ENCODE peak calls at places on chromosomes 3 and 15, in six cellular contexts. One of them, this sample, is unnamed.

GRCh38 chr3:139982404-139982803 is 47.4 kb downstream of the CLSTN2 start:
- DNase-seq in GM12892: no peak
- DNase-seq in GM12878: no peak
- DNase-seq in H1: no peak
- DNase-seq in HepG2: no peak
- DNase-seq in K562: no peak
- DNase-seq in this sample: no peak

GRCh38 chr3:64399205-64399800 is 174.0 kb upstream of the PRICKLE2 start:
- DNase-seq in GM12892: no peak
- DNase-seq in GM12878: no peak
- DNase-seq in H1: no peak
- DNase-seq in HepG2: peak
- DNase-seq in K562: peak
- DNase-seq in this sample: peak

GRCh38 chr3:106811376-106811775 is 565.9 kb upstream of the CCDC54 start:
- DNase-seq in GM12892: no peak
- DNase-seq in GM12878: no peak
- DNase-seq in H1: no peak
- DNase-seq in HepG2: no peak
- DNase-seq in K562: no peak
- DNase-seq in this sample: no peak

GRCh38 chr3:113234688-113235260 is 23.4 kb downstream of the BOC start:
- DNase-seq in GM12892: no peak
- DNase-seq in GM12878: no peak
- DNase-seq in H1: no peak
- DNase-seq in HepG2: no peak
- DNase-seq in K562: no peak
- DNase-seq in this sample: no peak

GRCh38 chr3:105970283-105970682 is 101.5 kb upstream of the CBLB start:
- DNase-seq in GM12892: no peak
- DNase-seq in GM12878: no peak
- DNase-seq in H1: no peak
- DNase-seq in HepG2: no peak
- DNase-seq in K562: no peak
- DNase-seq in this sample: no peak

GRCh38 chr3:171121801-171122200 is 95.3 kb upstream of the SLC2A2 start:
- DNase-seq in GM12892: no peak
- DNase-seq in GM12878: no peak
- DNase-seq in H1: no peak
- DNase-seq in HepG2: no peak
- DNase-seq in K562: no peak
- DNase-seq in this sample: no peak

GRCh38 chr3:114406286-114406685 is 112.5 kb downstream of the TIGIT start:
- DNase-seq in GM12892: no peak
- DNase-seq in GM12878: no peak
- DNase-seq in H1: no peak
- DNase-seq in HepG2: no peak
- DNase-seq in K562: no peak
- DNase-seq in this sample: no peak

GRCh38 chr3:127543441-127543840 is 47.1 kb downstream of the TPRA1 start:
- DNase-seq in GM12892: no peak
- DNase-seq in GM12878: no peak
- DNase-seq in H1: no peak
- DNase-seq in HepG2: no peak
- DNase-seq in K562: no peak
- DNase-seq in this sample: no peak

GRCh38 chr15:67880651-67881182 is 40.9 kb upstream of the RNU6-1 start:
- DNase-seq in GM12892: no peak
- DNase-seq in GM12878: no peak
- DNase-seq in H1: no peak
- DNase-seq in HepG2: peak
- DNase-seq in K562: no peak
- DNase-seq in this sample: no peak

GRCh38 chr15:75058127-75058905 is 34.9 kb downstream of the PPCDC start:
- DNase-seq in GM12892: no peak
- DNase-seq in GM12878: no peak
- DNase-seq in H1: no peak
- DNase-seq in HepG2: peak
- DNase-seq in K562: no peak
- DNase-seq in this sample: no peak

GRCh38 chr3:46561951-46562350 is 4.2 kb downstream of the LRRC2 start:
- DNase-seq in GM12892: no peak
- DNase-seq in GM12878: no peak
- DNase-seq in H1: no peak
- DNase-seq in HepG2: no peak
- DNase-seq in K562: no peak
- DNase-seq in this sample: no peak

GRCh38 chr3:138081371-138082084 is 33.9 kb downstream of the DZIP1L start:
- DNase-seq in GM12892: no peak
- DNase-seq in GM12878: no peak
- DNase-seq in H1: no peak
- DNase-seq in HepG2: no peak
- DNase-seq in K562: no peak
- DNase-seq in this sample: no peak

GRCh38 chr15:74514039-74514438 is 27.0 kb upstream of the ARID3B start:
- DNase-seq in GM12892: no peak
- DNase-seq in GM12878: no peak
- DNase-seq in H1: no peak
- DNase-seq in HepG2: no peak
- DNase-seq in K562: no peak
- DNase-seq in this sample: no peak

GRCh38 chr15:75171408-75171807 is 30.3 kb upstream of the C15orf39 start:
- DNase-seq in GM12892: no peak
- DNase-seq in GM12878: peak
- DNase-seq in H1: no peak
- DNase-seq in HepG2: peak
- DNase-seq in K562: no peak
- DNase-seq in this sample: no peak

GRCh38 chr3:51937014-51937413 is 4.7 kb downstream of the RRP9 start:
- DNase-seq in GM12892: no peak
- DNase-seq in GM12878: no peak
- DNase-seq in H1: no peak
- DNase-seq in HepG2: no peak
- DNase-seq in K562: peak
- DNase-seq in this sample: no peak

GRCh38 chr3:54123538-54124196 is 1.3 kb downstream of the CACNA2D3 start:
- DNase-seq in GM12892: no peak
- DNase-seq in GM12878: no peak
- DNase-seq in H1: no peak
- DNase-seq in HepG2: no peak
- DNase-seq in K562: no peak
- DNase-seq in this sample: no peak

GRCh38 chr15:53260647-53261046 is 470.5 kb upstream of the ONECUT1 start:
- DNase-seq in GM12892: no peak
- DNase-seq in GM12878: no peak
- DNase-seq in H1: no peak
- DNase-seq in HepG2: no peak
- DNase-seq in K562: no peak
- DNase-seq in this sample: no peak

GRCh38 chr15:84992157-84992940 is 10.7 kb downstream of the PDE8A start:
- DNase-seq in GM12892: no peak
- DNase-seq in GM12878: no peak
- DNase-seq in H1: no peak
- DNase-seq in HepG2: peak
- DNase-seq in K562: no peak
- DNase-seq in this sample: no peak

GRCh38 chr15:61410656-61411055 is 181.6 kb upstream of the RORA start:
- DNase-seq in GM12892: no peak
- DNase-seq in GM12878: no peak
- DNase-seq in H1: no peak
- DNase-seq in HepG2: no peak
- DNase-seq in K562: no peak
- DNase-seq in this sample: no peak

GRCh38 chr3:45105855-45106655 is 40.1 kb downstream of the CDCP1 start:
- DNase-seq in GM12892: no peak
- DNase-seq in GM12878: no peak
- DNase-seq in H1: no peak
- DNase-seq in HepG2: no peak
- DNase-seq in K562: peak
- DNase-seq in this sample: no peak

GRCh38 chr15:99511865-99512632 is 53.7 kb upstream of the MEF2A start:
- DNase-seq in GM12892: no peak
- DNase-seq in GM12878: peak
- DNase-seq in H1: no peak
- DNase-seq in HepG2: no peak
- DNase-seq in K562: no peak
- DNase-seq in this sample: no peak

GRCh38 chr15:98906712-98907083 is 100.9 kb downstream of the PGPEP1L start:
- DNase-seq in GM12892: no peak
- DNase-seq in GM12878: no peak
- DNase-seq in H1: no peak
- DNase-seq in HepG2: no peak
- DNase-seq in K562: no peak
- DNase-seq in this sample: no peak

GRCh38 chr3:160278210-160278609 is 53.0 kb downstream of the C3orf80 start:
- DNase-seq in GM12892: no peak
- DNase-seq in GM12878: no peak
- DNase-seq in H1: no peak
- DNase-seq in HepG2: no peak
- DNase-seq in K562: no peak
- DNase-seq in this sample: no peak

GRCh38 chr3:100297784-100298183 is 36.8 kb upstream of the NIT2 start:
- DNase-seq in GM12892: no peak
- DNase-seq in GM12878: no peak
- DNase-seq in H1: no peak
- DNase-seq in HepG2: no peak
- DNase-seq in K562: no peak
- DNase-seq in this sample: no peak

GRCh38 chr3:98806583-98806982 is 43.4 kb downstream of the ST3GAL6 start:
- DNase-seq in GM12892: no peak
- DNase-seq in GM12878: no peak
- DNase-seq in H1: no peak
- DNase-seq in HepG2: no peak
- DNase-seq in K562: no peak
- DNase-seq in this sample: no peak

GRCh38 chr3:188937389-188937788 is 234.4 kb upstream of the TPRG1 start:
- DNase-seq in GM12892: no peak
- DNase-seq in GM12878: no peak
- DNase-seq in H1: no peak
- DNase-seq in HepG2: no peak
- DNase-seq in K562: no peak
- DNase-seq in this sample: no peak

GRCh38 chr3:134885877-134886621 is 91.0 kb downstream of the EPHB1 start:
- DNase-seq in GM12892: peak
- DNase-seq in GM12878: peak
- DNase-seq in H1: peak
- DNase-seq in HepG2: no peak
- DNase-seq in K562: no peak
- DNase-seq in this sample: peak

GRCh38 chr3:11568503-11569155 is 75.1 kb downstream of the VGLL4 start:
- DNase-seq in GM12892: no peak
- DNase-seq in GM12878: no peak
- DNase-seq in H1: no peak
- DNase-seq in HepG2: no peak
- DNase-seq in K562: no peak
- DNase-seq in this sample: no peak

GRCh38 chr3:55721716-55722484 is 234.8 kb upstream of the WNT5A start:
- DNase-seq in GM12892: no peak
- DNase-seq in GM12878: no peak
- DNase-seq in H1: no peak
- DNase-seq in HepG2: no peak
- DNase-seq in K562: peak
- DNase-seq in this sample: no peak

GRCh38 chr3:98985406-98985805 is 83.9 kb upstream of the DCBLD2 start:
- DNase-seq in GM12892: no peak
- DNase-seq in GM12878: no peak
- DNase-seq in H1: no peak
- DNase-seq in HepG2: no peak
- DNase-seq in K562: no peak
- DNase-seq in this sample: no peak

GRCh38 chr3:160755776-160756304 is at the start of gene PPM1L:
- DNase-seq in GM12892: peak
- DNase-seq in GM12878: no peak
- DNase-seq in H1: no peak
- DNase-seq in HepG2: no peak
- DNase-seq in K562: peak
- DNase-seq in this sample: peak

GRCh38 chr3:74271541-74271940 is 342.9 kb downstream of the CNTN3 start:
- DNase-seq in GM12892: no peak
- DNase-seq in GM12878: no peak
- DNase-seq in H1: no peak
- DNase-seq in HepG2: no peak
- DNase-seq in K562: no peak
- DNase-seq in this sample: no peak
- TF ChIP-seq TAF1 in GM12892: no peak
- TF ChIP-seq TAF1 in GM12878: no peak
- TF ChIP-seq TAF1 in H1: no peak
- TF ChIP-seq TAF1 in HepG2: no peak
- TF ChIP-seq TAF1 in K562: no peak
- TF ChIP-seq TAF1 in this sample: no peak

DNA sequence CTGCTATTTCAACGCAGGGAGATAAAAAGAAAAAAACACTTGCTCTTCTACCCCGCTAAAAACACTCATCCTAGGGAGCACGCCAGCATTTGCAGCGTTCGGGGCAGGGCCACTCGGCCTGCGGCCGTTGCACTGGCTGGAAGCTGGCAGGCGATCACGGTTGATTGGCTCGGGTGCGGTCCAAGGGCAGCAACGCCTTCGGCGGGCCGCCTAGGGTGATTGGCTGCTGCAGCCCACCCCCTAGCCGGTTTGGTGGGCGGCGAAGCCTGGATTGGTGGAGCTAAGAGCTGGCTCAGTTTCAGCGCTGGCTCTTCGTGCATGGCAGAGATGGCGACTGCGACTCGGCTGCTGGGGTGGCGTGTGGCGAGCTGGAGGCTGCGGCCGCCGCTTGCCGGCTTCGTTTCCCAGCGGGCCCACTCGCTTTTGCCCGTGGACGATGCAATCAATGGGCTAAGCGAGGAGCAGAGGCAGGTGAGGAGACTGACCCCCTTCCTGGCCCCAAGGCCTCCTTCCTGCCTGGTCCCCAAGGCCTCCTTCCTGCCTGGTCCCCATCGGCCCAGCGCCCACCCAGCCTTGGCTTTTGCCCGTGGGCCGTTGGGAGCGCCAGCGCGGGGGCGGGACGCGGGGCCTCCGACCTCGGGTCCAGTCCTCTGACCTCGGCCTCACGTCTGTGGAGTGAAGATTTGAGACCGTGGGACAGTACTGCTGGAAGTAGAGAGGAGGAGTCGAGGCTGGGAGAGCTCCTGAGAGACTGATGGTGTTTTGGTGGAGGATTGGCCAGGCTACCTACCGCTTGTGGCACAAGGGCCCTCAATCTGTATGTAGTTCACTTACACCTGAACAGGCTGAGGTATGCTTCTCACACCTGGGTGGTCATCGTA is at the start of gene IVD:
- DNase-seq in GM12892: peak
- DNase-seq in GM12878: peak
- DNase-seq in H1: peak
- DNase-seq in HepG2: peak
- DNase-seq in K562: no peak
- DNase-seq in this sample: peak
- TF ChIP-seq POLR2A in GM12892: peak
- TF ChIP-seq POLR2A in GM12878: peak
- TF ChIP-seq POLR2A in H1: peak
- TF ChIP-seq POLR2A in HepG2: peak
- TF ChIP-seq POLR2A in K562: no peak
- TF ChIP-seq POLR2A in this sample: peak

GRCh38 chr15:76401285-76401684 is 64.7 kb downstream of the ISL2 start:
- DNase-seq in GM12892: no peak
- DNase-seq in GM12878: no peak
- DNase-seq in H1: no peak
- DNase-seq in HepG2: no peak
- DNase-seq in K562: no peak
- DNase-seq in this sample: no peak
- TF ChIP-seq TAF1 in GM12892: no peak
- TF ChIP-seq TAF1 in GM12878: no peak
- TF ChIP-seq TAF1 in H1: no peak
- TF ChIP-seq TAF1 in HepG2: no peak
- TF ChIP-seq TAF1 in K562: no peak
- TF ChIP-seq TAF1 in this sample: no peak

GRCh38 chr3:155870133-155870944 is at the start of gene GMPS:
- DNase-seq in GM12892: peak
- DNase-seq in GM12878: peak
- DNase-seq in H1: peak
- DNase-seq in HepG2: peak
- DNase-seq in K562: peak
- DNase-seq in this sample: peak
- TF ChIP-seq POLR2A in GM12892: peak
- TF ChIP-seq POLR2A in GM12878: peak
- TF ChIP-seq POLR2A in H1: peak
- TF ChIP-seq POLR2A in HepG2: peak
- TF ChIP-seq POLR2A in K562: peak
- TF ChIP-seq POLR2A in this sample: peak

This sample was measured in GM12891.